ENCODE peak calls at places on chromosomes 7 and 10, in ten cellular contexts. One of them, this sample, is unnamed.

GRCh38 chr7:7971308-7972040 is 2.9 kb downstream of the GLCCI1 start:
- DNase-seq in H9: no peak
- DNase-seq in fibroblast of lung: no peak
- DNase-seq in lower lobe of right lung: no peak
- DNase-seq in AG04450: no peak
- DNase-seq in left lung: no peak
- DNase-seq in hepatocyte: no peak
- DNase-seq in stomach: no peak
- DNase-seq in ovary: no peak
- DNase-seq in Peyer's patch: no peak
- DNase-seq in this sample: no peak

GRCh38 chr7:67738-68395 is 124.5 kb upstream of the FAM20C start:
- DNase-seq in H9: no peak
- DNase-seq in fibroblast of lung: peak; percentile 67
- DNase-seq in lower lobe of right lung: peak; percentile 30
- DNase-seq in AG04450: no peak
- DNase-seq in left lung: peak; percentile 61
- DNase-seq in hepatocyte: no peak
- DNase-seq in stomach: no peak
- DNase-seq in ovary: no peak
- DNase-seq in Peyer's patch: no peak
- DNase-seq in this sample: no peak

GRCh38 chr7:11373546-11374142 is 400.0 kb downstream of the PHF14 start:
- DNase-seq in H9: no peak
- DNase-seq in fibroblast of lung: peak; percentile 10
- DNase-seq in lower lobe of right lung: no peak
- DNase-seq in AG04450: no peak
- DNase-seq in left lung: no peak
- DNase-seq in hepatocyte: peak; percentile 26
- DNase-seq in stomach: no peak
- DNase-seq in ovary: no peak
- DNase-seq in Peyer's patch: no peak
- DNase-seq in this sample: no peak

GRCh38 chr10:132408367-132408781 is 11.4 kb downstream of the PWWP2B start:
- DNase-seq in H9: peak; percentile 58
- DNase-seq in fibroblast of lung: no peak
- DNase-seq in lower lobe of right lung: no peak
- DNase-seq in AG04450: no peak
- DNase-seq in left lung: peak; percentile 86
- DNase-seq in hepatocyte: peak; percentile 73
- DNase-seq in stomach: no peak
- DNase-seq in ovary: no peak
- DNase-seq in Peyer's patch: peak; percentile 74
- DNase-seq in this sample: peak; percentile 71

GRCh38 chr7:17492437-17492836 is 194.0 kb downstream of the AHR start:
- DNase-seq in H9: no peak
- DNase-seq in fibroblast of lung: no peak
- DNase-seq in lower lobe of right lung: no peak
- DNase-seq in AG04450: no peak
- DNase-seq in left lung: no peak
- DNase-seq in hepatocyte: no peak
- DNase-seq in stomach: no peak
- DNase-seq in ovary: no peak
- DNase-seq in Peyer's patch: no peak
- DNase-seq in this sample: no peak

GRCh38 chr7:29479606-29480200 is 83.9 kb upstream of the PRR15 start:
- DNase-seq in H9: no peak
- DNase-seq in fibroblast of lung: no peak
- DNase-seq in lower lobe of right lung: no peak
- DNase-seq in AG04450: no peak
- DNase-seq in left lung: no peak
- DNase-seq in hepatocyte: no peak
- DNase-seq in stomach: no peak
- DNase-seq in ovary: peak; percentile 68
- DNase-seq in Peyer's patch: peak; percentile 76
- DNase-seq in this sample: peak; percentile 33

GRCh38 chr10:12081470-12081869 is 12.7 kb downstream of the DHTKD1 start:
- DNase-seq in H9: peak; percentile 36
- DNase-seq in fibroblast of lung: no peak
- DNase-seq in lower lobe of right lung: no peak
- DNase-seq in AG04450: no peak
- DNase-seq in left lung: no peak
- DNase-seq in hepatocyte: no peak
- DNase-seq in stomach: no peak
- DNase-seq in ovary: no peak
- DNase-seq in Peyer's patch: no peak
- DNase-seq in this sample: no peak

GRCh38 chr10:29119374-29119773 is 169.5 kb upstream of the LYZL1 start:
- DNase-seq in H9: peak; percentile 85
- DNase-seq in fibroblast of lung: no peak
- DNase-seq in lower lobe of right lung: peak; percentile 49
- DNase-seq in AG04450: no peak
- DNase-seq in left lung: no peak
- DNase-seq in hepatocyte: peak; percentile 62
- DNase-seq in stomach: peak; percentile 59
- DNase-seq in ovary: peak; percentile 34
- DNase-seq in Peyer's patch: no peak
- DNase-seq in this sample: peak; percentile 77

GRCh38 chr10:104322416-104322782 is 15.9 kb downstream of the ITPRIP start:
- DNase-seq in H9: peak; percentile 38
- DNase-seq in fibroblast of lung: no peak
- DNase-seq in lower lobe of right lung: peak; percentile 77
- DNase-seq in AG04450: no peak
- DNase-seq in left lung: no peak
- DNase-seq in hepatocyte: no peak
- DNase-seq in stomach: no peak
- DNase-seq in ovary: no peak
- DNase-seq in Peyer's patch: no peak
- DNase-seq in this sample: no peak

GRCh38 chr10:79252450-79252849 is 94.8 kb upstream of the PPIF start:
- DNase-seq in H9: no peak
- DNase-seq in fibroblast of lung: no peak
- DNase-seq in lower lobe of right lung: no peak
- DNase-seq in AG04450: no peak
- DNase-seq in left lung: no peak
- DNase-seq in hepatocyte: no peak
- DNase-seq in stomach: no peak
- DNase-seq in ovary: no peak
- DNase-seq in Peyer's patch: no peak
- DNase-seq in this sample: no peak

DNA sequence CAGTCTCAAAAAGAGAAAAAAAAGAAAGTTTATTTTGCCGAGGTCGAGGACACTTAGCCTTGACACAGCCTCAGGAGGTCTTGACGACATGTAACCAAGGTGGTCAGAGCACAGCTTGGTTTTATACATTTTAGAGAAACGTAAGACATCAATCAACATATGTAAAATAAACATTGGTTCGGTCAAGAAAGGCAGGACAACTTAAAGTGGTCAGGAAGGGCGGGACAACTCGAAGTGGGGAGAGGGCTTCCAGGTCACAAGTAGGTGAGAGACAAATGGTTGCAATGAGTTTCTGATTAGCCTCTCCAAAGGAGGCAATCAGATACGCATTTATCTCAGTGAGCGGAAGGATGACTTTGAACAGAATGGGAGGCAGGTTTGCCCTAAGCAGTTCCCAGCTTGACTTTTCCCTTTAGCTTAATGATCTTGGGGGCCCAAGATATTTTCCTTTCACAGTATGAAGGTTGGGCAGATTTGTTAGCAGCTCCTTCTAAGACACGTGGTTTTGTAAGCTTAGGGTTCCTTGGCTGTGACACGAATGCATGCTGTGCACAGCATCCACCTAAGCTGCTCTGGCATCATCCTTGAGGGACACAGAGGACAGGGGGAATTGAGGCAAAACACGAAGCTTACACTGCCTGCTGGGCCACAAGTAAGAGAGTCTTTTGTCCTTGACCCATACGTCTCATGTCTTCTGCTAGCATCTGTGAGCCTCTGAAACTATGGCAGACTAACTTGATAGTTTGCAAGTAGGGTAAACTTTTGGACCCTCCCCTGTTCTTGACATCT is 3.3 kb upstream of the VDAC2 start:
- DNase-seq in H9: no peak
- DNase-seq in fibroblast of lung: no peak
- DNase-seq in lower lobe of right lung: no peak
- DNase-seq in AG04450: no peak
- DNase-seq in left lung: no peak
- DNase-seq in hepatocyte: no peak
- DNase-seq in stomach: no peak
- DNase-seq in ovary: no peak
- DNase-seq in Peyer's patch: no peak
- DNase-seq in this sample: no peak
- H3K27ac ChIP-seq in H9: no peak overlapping the region
- H3K27ac ChIP-seq in fibroblast of lung: peak overlapping the region; percentile 40
- H3K27ac ChIP-seq in lower lobe of right lung: no peak overlapping the region
- H3K27ac ChIP-seq in AG04450: peak overlapping the region; percentile 53
- H3K27ac ChIP-seq in left lung: no peak overlapping the region
- H3K27ac ChIP-seq in hepatocyte: peak overlapping the region; percentile 100
- H3K27ac ChIP-seq in stomach: no peak overlapping the region
- H3K27ac ChIP-seq in ovary: no peak overlapping the region
- H3K27ac ChIP-seq in Peyer's patch: peak overlapping the region; percentile 36
- H3K27ac ChIP-seq in this sample: no peak overlapping the region

GRCh38 chr7:158695056-158695455 is 9.5 kb downstream of the NCAPG2 start:
- DNase-seq in H9: no peak
- DNase-seq in fibroblast of lung: no peak
- DNase-seq in lower lobe of right lung: no peak
- DNase-seq in AG04450: no peak
- DNase-seq in left lung: no peak
- DNase-seq in hepatocyte: no peak
- DNase-seq in stomach: no peak
- DNase-seq in ovary: no peak
- DNase-seq in Peyer's patch: no peak
- DNase-seq in this sample: no peak

GRCh38 chr7:158698657-158699195 is 5.9 kb downstream of the NCAPG2 start:
- DNase-seq in H9: no peak
- DNase-seq in fibroblast of lung: no peak
- DNase-seq in lower lobe of right lung: no peak
- DNase-seq in AG04450: no peak
- DNase-seq in left lung: no peak
- DNase-seq in hepatocyte: no peak
- DNase-seq in stomach: no peak
- DNase-seq in ovary: no peak
- DNase-seq in Peyer's patch: no peak
- DNase-seq in this sample: no peak

GRCh38 chr7:158694650-158695049 is 10.0 kb downstream of the NCAPG2 start:
- DNase-seq in H9: no peak
- DNase-seq in fibroblast of lung: no peak
- DNase-seq in lower lobe of right lung: no peak
- DNase-seq in AG04450: no peak
- DNase-seq in left lung: no peak
- DNase-seq in hepatocyte: no peak
- DNase-seq in stomach: no peak
- DNase-seq in ovary: no peak
- DNase-seq in Peyer's patch: no peak
- DNase-seq in this sample: no peak

GRCh38 chr7:158699341-158699740 is 5.3 kb downstream of the NCAPG2 start:
- DNase-seq in H9: no peak
- DNase-seq in fibroblast of lung: no peak
- DNase-seq in lower lobe of right lung: no peak
- DNase-seq in AG04450: no peak
- DNase-seq in left lung: no peak
- DNase-seq in hepatocyte: no peak
- DNase-seq in stomach: no peak
- DNase-seq in ovary: no peak
- DNase-seq in Peyer's patch: no peak
- DNase-seq in this sample: no peak

DNA sequence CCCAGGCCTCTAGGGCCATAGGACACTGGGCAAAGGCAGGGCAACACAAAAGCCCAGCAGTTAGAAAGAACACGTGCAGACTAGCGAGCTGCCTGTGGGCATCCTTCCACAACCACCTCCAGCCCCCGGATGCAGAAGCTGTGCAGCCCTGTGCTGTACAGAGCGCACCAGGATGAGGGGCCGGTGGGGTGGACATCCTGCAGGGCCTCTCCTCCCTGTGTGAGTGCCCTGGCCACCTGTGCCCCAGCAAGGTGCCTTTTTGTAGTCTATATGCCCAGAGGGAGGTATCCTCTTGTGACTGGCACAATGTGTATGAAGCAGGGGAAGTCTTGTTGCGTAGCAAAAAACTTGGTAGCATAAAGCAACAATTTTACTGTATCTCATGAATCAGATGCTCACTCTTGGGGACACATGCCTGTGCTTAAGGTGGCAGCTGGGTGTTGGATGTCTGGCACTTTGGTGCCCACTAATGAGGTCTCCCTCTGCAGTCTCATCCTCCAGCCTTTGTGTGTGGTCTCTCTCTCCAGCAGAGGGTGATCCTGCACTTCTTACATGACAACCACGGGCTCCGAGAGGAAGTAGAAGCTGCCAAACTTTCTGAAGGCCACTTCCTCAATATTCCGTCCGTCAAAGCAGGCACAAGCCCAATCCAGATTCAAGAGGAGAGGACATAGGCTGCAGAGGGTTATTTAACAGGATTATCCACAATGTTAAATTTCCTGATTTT is 8.7 kb downstream of the NCAPG2 start:
- DNase-seq in H9: peak; percentile 33
- DNase-seq in fibroblast of lung: peak; percentile 78
- DNase-seq in lower lobe of right lung: peak; percentile 53
- DNase-seq in AG04450: peak; percentile 52
- DNase-seq in left lung: no peak
- DNase-seq in hepatocyte: peak; percentile 64
- DNase-seq in stomach: peak; percentile 49
- DNase-seq in ovary: peak; percentile 62
- DNase-seq in Peyer's patch: no peak
- DNase-seq in this sample: peak; percentile 79
- TF ChIP-seq CTCF in H9: peak; percentile 57
- TF ChIP-seq CTCF in fibroblast of lung: peak; percentile 82
- TF ChIP-seq CTCF in lower lobe of right lung: peak; percentile 62
- TF ChIP-seq CTCF in AG04450: peak; percentile 76
- TF ChIP-seq CTCF in left lung: peak; percentile 67
- TF ChIP-seq CTCF in hepatocyte: peak; percentile 50
- TF ChIP-seq CTCF in stomach: peak; percentile 54
- TF ChIP-seq CTCF in ovary: no peak
- TF ChIP-seq CTCF in Peyer's patch: peak; percentile 13
- TF ChIP-seq CTCF in this sample: no peak

DNA sequence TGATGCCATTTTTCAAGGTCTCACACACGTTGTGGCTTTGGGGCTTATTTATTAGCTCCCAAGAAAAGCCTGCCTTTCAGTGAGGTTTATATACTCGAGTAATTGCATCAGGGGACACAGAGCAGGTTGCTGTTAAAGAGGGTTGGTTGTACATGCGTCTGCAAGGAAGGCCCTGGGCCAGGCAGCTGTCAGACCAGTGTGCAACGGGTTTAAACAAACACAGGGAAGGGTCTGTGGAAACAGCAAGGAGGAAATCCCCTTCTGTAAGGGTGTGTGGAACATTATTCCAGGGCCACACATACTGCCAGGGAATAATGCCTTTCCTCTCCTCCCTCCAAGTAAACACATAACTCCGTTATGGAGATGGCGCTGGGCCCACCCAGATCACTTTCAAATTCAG is 1.7 kb upstream of the CHST15 start:
- DNase-seq in H9: no peak
- DNase-seq in fibroblast of lung: no peak
- DNase-seq in lower lobe of right lung: peak; percentile 29
- DNase-seq in AG04450: no peak
- DNase-seq in left lung: no peak
- DNase-seq in hepatocyte: no peak
- DNase-seq in stomach: no peak
- DNase-seq in ovary: no peak
- DNase-seq in Peyer's patch: peak; percentile 25
- DNase-seq in this sample: no peak
- H3K27me3 ChIP-seq in H9: peaks cover 5% of the 10 kb centered on the region
- H3K27me3 ChIP-seq in fibroblast of lung: peaks cover 2% of the 10 kb centered on the region
- H3K27me3 ChIP-seq in lower lobe of right lung: no peaks in the 10 kb centered on the region
- H3K27me3 ChIP-seq in AG04450: peaks cover 64% of the 10 kb centered on the region
- H3K27me3 ChIP-seq in left lung: peaks cover 61% of the 10 kb centered on the region
- H3K27me3 ChIP-seq in hepatocyte: peaks cover 45% of the 10 kb centered on the region
- H3K27me3 ChIP-seq in stomach: peaks cover 80% of the 10 kb centered on the region
- H3K27me3 ChIP-seq in ovary: no peaks in the 10 kb centered on the region
- H3K27me3 ChIP-seq in Peyer's patch: no peaks in the 10 kb centered on the region
- H3K27me3 ChIP-seq in this sample: no peaks in the 10 kb centered on the region

GRCh38 chr10:809671-810350 is 120.3 kb upstream of the DIP2C start:
- DNase-seq in H9: no peak
- DNase-seq in fibroblast of lung: no peak
- DNase-seq in lower lobe of right lung: no peak
- DNase-seq in AG04450: no peak
- DNase-seq in left lung: peak; percentile 60
- DNase-seq in hepatocyte: no peak
- DNase-seq in stomach: no peak
- DNase-seq in ovary: no peak
- DNase-seq in Peyer's patch: no peak
- DNase-seq in this sample: no peak
- H3K27ac ChIP-seq in H9: no peak overlapping the region
- H3K27ac ChIP-seq in fibroblast of lung: no peak overlapping the region
- H3K27ac ChIP-seq in lower lobe of right lung: no peak overlapping the region
- H3K27ac ChIP-seq in AG04450: no peak overlapping the region
- H3K27ac ChIP-seq in left lung: no peak overlapping the region
- H3K27ac ChIP-seq in hepatocyte: no peak overlapping the region
- H3K27ac ChIP-seq in stomach: no peak overlapping the region
- H3K27ac ChIP-seq in ovary: no peak overlapping the region
- H3K27ac ChIP-seq in Peyer's patch: no peak overlapping the region
- H3K27ac ChIP-seq in this sample: no peak overlapping the region

This sample was measured in testis.